ENCODE peak calls at places on chromosomes 6 and 20, in four cellular contexts. U, O, H and G are unnamed samples.

GRCh38 chr20:64100566-64100888 is 6.8 kb downstream of the NPBWR2 start:
- DNase-seq in U (no peak), H (no peak), O (no peak), G (no peak)

GRCh38 chr6:3456794-3457709 is at the start of gene SLC22A23:
- DNase-seq in O (no peak), U (peak), H (peak), G (peak)

GRCh38 chr6:145206247-145206907 is 528.9 kb downstream of the EPM2A start:
- DNase-seq in O (peak), U (no peak), H (no peak), G (no peak)

GRCh38 chr20:32544893-32545840 is 40.0 kb downstream of the NOL4L start:
- DNase-seq in O (no peak), H (no peak), U (no peak), G (no peak)

GRCh38 chr20:40545478-40545877 is 143.6 kb downstream of the MAFB start:
- DNase-seq in H (no peak), O (no peak), U (no peak), G (no peak)

GRCh38 chr6:42404494-42404893 is 47.2 kb downstream of the TRERF1 start:
- DNase-seq in U (no peak), H (peak), O (peak), G (no peak)

GRCh38 chr20:59765599-59766177 is 161.3 kb downstream of the PHACTR3 start:
- DNase-seq in U (no peak), H (no peak), O (no peak), G (peak)

GRCh38 chr6:167678102-167679101 is 148.3 kb upstream of the AFDN start:
- DNase-seq in U (no peak), O (no peak), H (no peak), G (no peak)

GRCh38 chr20:45934046-45934586 is 367 bp upstream of the PCIF1 start:
- DNase-seq in H (no peak), O (no peak), U (peak), G (no peak)

GRCh38 chr6:159117031-159117430 is 52.2 kb upstream of the FNDC1 start:
- DNase-seq in H (no peak), O (no peak), U (no peak), G (no peak)

GRCh38 chr20:59013959-59014608 is 5.1 kb upstream of the TUBB1 start:
- DNase-seq in U (no peak), O (no peak), H (no peak), G (no peak)

GRCh38 chr6:109892451-109893435 is 85.4 kb upstream of the GPR6 start:
- DNase-seq in H (no peak), U (no peak), O (no peak), G (no peak)

GRCh38 chr6:44029489-44030185 is 97.6 kb downstream of the MRPL14 start:
- DNase-seq in H (no peak), U (no peak), O (no peak), G (no peak)

GRCh38 chr6:143449731-143450452 is 603 bp downstream of the ADAT2 start:
- DNase-seq in U (peak), H (no peak), O (no peak), G (peak)

GRCh38 chr6:168994966-168995365 is 258.7 kb downstream of the THBS2 start:
- DNase-seq in U (no peak), O (no peak), H (no peak), G (no peak)

GRCh38 chr20:23317081-23317480 is 33.5 kb upstream of the NXT1 start:
- DNase-seq in U (no peak), H (no peak), O (no peak), G (no peak)

GRCh38 chr6:165974817-165975216 is 192.8 kb downstream of the TBXT start:
- DNase-seq in U (no peak), O (no peak), H (no peak), G (no peak)

GRCh38 chr20:3340443-3340842 is 67.0 kb downstream of the DNAAF9 start:
- DNase-seq in U (no peak), H (no peak), O (no peak), G (no peak)

GRCh38 chr6:27290065-27290849 is 21.8 kb downstream of the POM121L2 start:
- DNase-seq in U (no peak), H (no peak), O (no peak), G (no peak)

GRCh38 chr6:68139130-68139529 is 496.0 kb upstream of the ADGRB3 start:
- DNase-seq in O (no peak), U (no peak), H (peak), G (no peak)

GRCh38 chr6:111871725-111872520 is 1.3 kb downstream of the FYN start:
- DNase-seq in U (no peak), O (no peak), H (no peak), G (peak)

GRCh38 chr6:20483902-20484497 is 50.3 kb upstream of the CDKAL1 start:
- DNase-seq in U (no peak), O (no peak), H (no peak), G (no peak)

GRCh38 chr20:59735917-59736316 is 131.6 kb downstream of the PHACTR3 start:
- DNase-seq in U (no peak), H (no peak), O (no peak), G (no peak)

GRCh38 chr6:149216459-149216858 is 101.1 kb upstream of the TAB2 start:
- DNase-seq in U (no peak), H (peak), O (no peak), G (no peak)

GRCh38 chr6:22411408-22412105 is 114.7 kb upstream of the PRL start:
- DNase-seq in U (no peak), H (no peak), O (no peak), G (no peak)

GRCh38 chr20:40744072-40744471 is 55.0 kb upstream of the MAFB start:
- DNase-seq in H (no peak), O (no peak), U (no peak), G (no peak)